ENCODE peak calls at places on chromosome 2, in five cellular contexts. E is fibroblast of lung, G is B cell, D is Calu3, X is kidney. B is an unnamed sample.

GRCh38 chr2:148888003-148888501 is 13.0 kb downstream of the KIF5C start:
- DNase-seq in E (no peak), G (no peak), D (peak; percentile 7), X (peak; percentile 68), B (peak; percentile 30)

GRCh38 chr2:6441800-6442199 is 423.9 kb downstream of the CMPK2 start:
- DNase-seq in E (peak; percentile 76), G (no peak), D (no peak), X (no peak), B (no peak)

GRCh38 chr2:175621847-175622246 is 380.2 kb downstream of the LNPK start:
- DNase-seq in E (no peak), G (no peak), D (no peak), X (no peak), B (peak; percentile 3)

GRCh38 chr2:156329922-156330726 is 2.4 kb downstream of the NR4A2 start:
- DNase-seq in E (no peak), G (no peak), D (no peak), X (no peak), B (no peak)

GRCh38 chr2:233779722-233780121 is 1.6 kb downstream of the MROH2A start:
- DNase-seq in E (no peak), G (no peak), D (no peak), X (no peak), B (no peak)

GRCh38 chr2:132400169-132400900 is 16.3 kb upstream of the GPR39 start:
- DNase-seq in E (peak; percentile 95), G (no peak), D (no peak), X (no peak), B (no peak)

GRCh38 chr2:136243638-136244557 is 125.9 kb upstream of the CXCR4 start:
- DNase-seq in E (no peak), G (no peak), D (no peak), X (no peak), B (no peak)

GRCh38 chr2:124001681-124002080 is 23.4 kb upstream of the CNTNAP5 start:
- DNase-seq in E (no peak), G (no peak), D (no peak), X (no peak), B (no peak)

GRCh38 chr2:1930956-1931914 is 186.9 kb upstream of the PXDN start:
- DNase-seq in E (no peak), G (no peak), D (no peak), X (peak; percentile 54), B (no peak)

GRCh38 chr2:46363535-46364170 is 66.4 kb downstream of the EPAS1 start:
- DNase-seq in E (peak; percentile 77), G (no peak), D (no peak), X (no peak), B (no peak)

GRCh38 chr2:240966906-240967680 is 31.3 kb upstream of the SNED1 start:
- DNase-seq in E (no peak), G (peak; percentile 1), D (no peak), X (peak; percentile 78), B (no peak)

DNA sequence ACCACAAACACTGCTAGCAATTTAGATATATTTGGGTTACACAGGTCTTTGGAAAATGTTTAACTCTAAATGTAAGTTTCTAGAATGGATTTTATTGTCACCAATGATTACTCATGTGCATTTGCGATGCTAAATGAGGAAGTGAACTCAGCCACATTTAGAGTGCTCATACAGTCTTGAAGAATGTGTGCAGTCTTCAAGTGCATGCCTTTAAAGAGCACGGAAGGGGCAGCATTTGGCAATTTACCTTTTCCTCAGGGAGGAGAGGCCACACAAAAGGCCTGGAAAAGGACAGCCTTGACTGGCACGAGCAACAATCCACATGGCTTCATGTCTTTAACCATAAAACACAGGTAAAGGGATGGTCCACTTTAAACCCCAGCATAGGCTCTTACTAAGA is 78.5 kb upstream of the STK17B start:
- DNase-seq in E (peak; percentile 82), G (peak; percentile 59), D (peak; percentile 31), X (no peak), B (no peak)
- TF ChIP-seq CTCF in E (no peak), G (no peak), D (no peak), X (no peak), B (no peak)

GRCh38 chr2:189756311-189756710 is 6.3 kb downstream of the OSGEPL1 start:
- DNase-seq in E (no peak), G (no peak), D (no peak), X (no peak), B (no peak)

DNA sequence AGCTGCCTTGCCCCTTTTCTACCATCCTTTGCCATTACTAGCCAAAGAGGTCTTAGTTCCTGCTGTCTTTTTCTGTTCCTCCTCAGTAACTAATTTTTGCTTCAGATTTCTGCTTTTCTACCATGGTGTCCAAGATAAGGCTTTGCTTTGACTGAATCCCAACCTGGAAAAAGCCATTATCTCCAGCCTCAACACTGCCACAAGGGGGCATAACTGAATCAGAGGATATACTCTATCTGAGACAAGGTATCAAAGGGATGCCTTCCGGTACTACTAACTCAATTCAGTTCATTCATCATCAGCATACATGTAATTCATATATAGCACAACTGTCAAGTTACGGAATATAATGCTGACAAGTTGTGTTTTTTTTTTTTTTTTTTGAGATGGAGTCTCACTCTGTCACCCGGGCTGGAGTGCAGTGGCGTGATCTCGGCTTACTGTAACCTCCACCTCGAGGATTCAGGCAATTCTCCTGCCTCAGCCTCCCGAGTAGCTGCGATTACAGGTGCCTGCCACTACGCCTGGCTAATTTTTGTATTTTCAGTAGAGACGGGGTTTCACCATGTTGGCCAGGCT is 11.4 kb downstream of the OSGEPL1 start:
- DNase-seq in E (peak; percentile 7), G (peak; percentile 56), D (peak; percentile 56), X (no peak), B (peak; percentile 58)
- TF ChIP-seq CTCF in E (peak; percentile 67), G (peak; percentile 69), D (peak; percentile 60), X (peak; percentile 51), B (peak; percentile 65)

GRCh38 chr2:118569876-118570535 is 277.4 kb downstream of the EN1 start:
- DNase-seq in E (peak; percentile 17), G (no peak), D (no peak), X (no peak), B (no peak)
- TF ChIP-seq CTCF in E (no peak), G (no peak), D (no peak), X (no peak), B (no peak)

DNA sequence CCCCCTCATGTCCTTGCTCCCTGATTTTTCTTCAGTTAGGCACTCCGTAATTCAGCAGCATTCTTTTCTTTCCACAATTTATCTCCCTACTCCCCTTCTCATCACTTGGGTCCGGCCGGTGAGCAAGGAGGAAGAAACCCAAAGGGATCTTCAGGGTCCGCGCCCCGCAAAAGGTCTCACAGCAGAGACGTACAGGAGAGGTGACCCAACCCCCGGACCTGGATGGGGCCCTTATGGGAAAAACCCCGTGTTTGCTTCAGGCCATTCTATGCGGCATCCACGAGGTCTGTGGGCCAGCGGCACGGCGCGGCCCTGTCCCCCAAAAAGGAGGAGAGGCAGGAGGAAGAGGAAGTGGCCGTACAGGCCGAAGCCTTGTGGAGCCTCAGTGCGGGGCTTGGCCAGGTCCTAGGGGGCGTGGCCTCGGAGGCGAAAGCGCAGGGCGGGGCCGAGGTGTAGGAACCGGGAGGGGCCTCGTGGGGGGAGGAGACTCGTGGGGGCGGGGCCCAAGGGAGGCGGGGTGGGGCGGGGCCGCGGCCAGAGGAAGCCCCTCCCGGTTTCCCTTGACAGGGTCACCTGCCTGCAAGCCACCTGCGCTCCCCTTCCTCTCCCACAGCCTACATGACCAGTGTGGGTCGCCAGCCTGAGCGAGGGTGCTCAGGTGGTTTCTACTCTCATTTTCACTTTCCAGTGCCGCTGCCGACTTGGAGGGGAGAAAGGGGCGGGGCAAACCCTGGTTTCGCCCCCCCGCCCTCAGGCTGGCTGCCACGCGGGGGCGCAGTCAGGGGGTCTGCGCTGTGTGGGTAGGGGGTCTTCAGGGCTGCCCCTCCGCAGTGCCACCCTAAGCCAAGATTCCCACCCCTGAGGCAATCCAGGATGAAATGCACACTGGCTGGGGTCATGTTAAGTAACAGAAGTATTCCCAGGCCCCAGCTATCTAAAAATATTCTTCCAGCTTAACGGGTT is 156.4 kb upstream of the XPO1 start:
- DNase-seq in E (peak; percentile 82), G (peak; percentile 92), D (peak; percentile 97), X (peak; percentile 98), B (peak; percentile 86)
- TF ChIP-seq CTCF in E (peak; percentile 31), G (peak; percentile 70), D (peak; percentile 60), X (peak; percentile 29), B (peak; percentile 46)

DNA sequence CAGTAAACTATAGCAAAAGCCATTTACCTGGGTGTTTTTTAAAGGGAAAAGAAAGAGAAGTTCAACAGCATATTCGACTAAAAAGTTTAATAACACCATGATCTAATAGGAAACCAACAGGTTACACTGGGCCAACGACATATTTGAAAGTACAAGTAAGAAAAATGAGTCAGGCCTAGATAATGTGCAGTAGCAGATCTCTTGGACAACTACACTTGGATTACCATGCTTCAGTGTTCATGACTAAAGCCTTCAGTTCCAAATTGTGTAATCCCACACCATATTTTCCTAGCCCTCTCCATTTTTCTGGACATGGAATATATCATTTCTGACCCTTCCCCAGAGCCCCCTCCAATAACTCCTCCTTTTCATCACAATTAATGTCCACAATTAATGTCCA is 39.1 kb upstream of the FIGN start:
- DNase-seq in E (peak; percentile 97), G (no peak), D (peak; percentile 46), X (no peak), B (no peak)
- TF ChIP-seq CTCF in E (no peak), G (no peak), D (no peak), X (no peak), B (no peak)

GRCh38 chr2:219543596-219544358 is at the start of the genes CHPF and TMEM198:
- DNase-seq in E (peak; percentile 98), G (peak; percentile 93), D (peak; percentile 98), X (peak; percentile 99), B (peak; percentile 97)
- TF ChIP-seq CTCF in E (no peak), G (no peak), D (no peak), X (no peak), B (no peak)

GRCh38 chr2:204177977-204178522 is 241.5 kb downstream of the ICOS start:
- DNase-seq in E (no peak), G (no peak), D (peak; percentile 51), X (no peak), B (peak; percentile 85)
- TF ChIP-seq CTCF in E (peak; percentile 41), G (peak; percentile 36), D (peak; percentile 84), X (peak; percentile 39), B (peak; percentile 75)

DNA sequence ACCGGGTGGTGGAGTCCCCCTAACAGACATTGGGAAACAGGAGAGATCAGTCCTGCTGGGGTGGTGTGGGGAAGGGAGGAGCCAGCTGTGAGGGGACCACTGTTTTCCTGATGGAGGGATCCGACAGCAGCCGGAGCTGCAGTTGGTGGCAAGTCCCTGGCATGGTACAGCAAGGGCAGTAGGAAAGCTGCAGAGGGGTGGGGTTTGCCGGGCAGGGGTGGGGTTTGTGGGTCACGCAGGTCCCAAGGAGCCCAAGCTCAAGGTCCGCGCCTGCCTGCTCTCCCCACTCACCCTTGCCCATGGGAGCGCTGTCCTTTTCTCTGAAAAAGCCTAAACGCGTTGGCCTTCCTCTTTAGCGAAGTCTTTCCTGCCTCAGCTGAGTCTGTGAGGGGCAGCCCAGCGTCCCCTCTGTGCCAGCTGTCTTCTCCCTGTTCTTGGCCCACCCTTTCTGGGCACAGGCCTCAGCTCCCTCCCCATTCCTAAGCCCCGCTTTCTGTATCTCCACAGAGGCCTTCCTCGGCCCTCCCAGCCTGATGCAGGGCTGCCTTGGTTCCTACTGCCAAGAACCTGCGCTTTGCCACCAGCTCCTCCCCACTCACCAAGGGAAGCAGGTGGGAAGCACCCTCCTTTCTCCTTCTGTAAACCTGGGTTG is 29.3 kb upstream of the INHBB start:
- DNase-seq in E (no peak), G (no peak), D (no peak), X (no peak), B (no peak)
- TF ChIP-seq CTCF in E (no peak), G (no peak), D (no peak), X (no peak), B (no peak)

GRCh38 chr2:213806125-213806726 is 522.0 kb downstream of the SPAG16 start:
- DNase-seq in E (peak; percentile 33), G (no peak), D (no peak), X (no peak), B (no peak)
- TF ChIP-seq CTCF in E (no peak), G (peak; percentile 40), D (peak; percentile 41), X (no peak), B (peak; percentile 28)

B was measured in activated CD8-positive, alpha-beta T cell treated with anti-CD3 and anti-CD28 coated beads for 36 hours.